ENCODE peak calls at places on chromosome 19, in four cellular contexts. B is NCI-H1092 treated with DMSO at 0.1 percent for 48 hours, G is iPS DF 6.9, J is hypothalamus. R is an unnamed sample.

GRCh38 chr19:47058621-47059020 is 10.2 kb upstream of the TMEM160 start:
- DNase-seq in B (no peak), G (no peak), J (no peak), R (no peak)

GRCh38 chr19:4519521-4520277 is 1.4 kb upstream of the PLIN4 start:
- DNase-seq in B (no peak), G (no peak), J (peak), R (no peak)

GRCh38 chr19:52211926-52212571 is 22.2 kb downstream of the PPP2R1A start:
- DNase-seq in B (no peak), G (no peak), J (no peak), R (no peak)

GRCh38 chr19:5046339-5047039 is 77.6 kb downstream of the KDM4B start:
- DNase-seq in B (peak), G (no peak), J (no peak), R (no peak)

GRCh38 chr19:12065100-12065538 is 588 bp downstream of the ZNF844 start:
- DNase-seq in B (peak), G (no peak), J (no peak), R (peak)

GRCh38 chr19:33998739-33999345 is 173.5 kb upstream of the LSM14A start:
- DNase-seq in B (no peak), G (no peak), J (no peak), R (no peak)

GRCh38 chr19:3849092-3849491 is 19.7 kb downstream of the ZFR2 start:
- DNase-seq in B (no peak), G (peak), J (no peak), R (no peak)

GRCh38 chr19:58386166-58386575 is 898 bp upstream of the RPS5 start:
- DNase-seq in B (peak), G (no peak), J (no peak), R (no peak)

GRCh38 chr19:29193116-29193515 is 19.8 kb downstream of the UQCRFS1 start:
- DNase-seq in B (no peak), G (no peak), J (no peak), R (no peak)

GRCh38 chr19:13172335-13173128 is 22.3 kb downstream of the IER2 start:
- DNase-seq in B (no peak), G (no peak), J (peak), R (no peak)

R was measured in frontal cortex.